ENCODE peak calls at places on chromosomes 11 and 22, in ten cellular contexts. A is stimulated activated CD4-positive, alpha-beta T cell treated with anti-CD3 and anti-CD28 coated beads, Interleukin-4, amount 100 ng/mL, for 24 hours; G is fibroblast of pulmonary artery; I is stimulated activated CD8-positive, alpha-beta memory T cell treated with anti-CD3 and anti-CD28 coated beads, Interleukin-15, amount 100 ng/mL, for 4 hours; Y is AG08396; L is activated CD4-positive, alpha-beta T cell treated with anti-CD3 and anti-CD28 coated beads, Interleukin-2, amount 10 ng/mL, durations not matched to agents 7 days and 5 days; S is HL-60; O is Ammon's horn; U is fibroblast of mammary gland; X is ELR. H is an unnamed sample.

GRCh38 chr11:74818283-74818946 is 69.8 kb downstream of the RNF169 start:
- DNase-seq in A (no peak), G (peak; percentile 11), I (no peak), Y (no peak), L (no peak), S (no peak), O (no peak), U (no peak), X (no peak), H (no peak)

GRCh38 chr11:121337740-121338272 is 45.2 kb downstream of the SC5D start:
- DNase-seq in A (no peak), G (no peak), I (no peak), Y (no peak), L (no peak), S (no peak), O (peak; percentile 59), U (no peak), X (no peak), H (no peak)

GRCh38 chr11:130001491-130002351 is 914 bp downstream of the PRDM10 start:
- DNase-seq in A (peak; percentile 30), G (peak; percentile 30), I (no peak), Y (peak; percentile 82), L (peak; percentile 42), S (peak; percentile 29), O (peak; percentile 29), U (peak; percentile 38), X (peak; percentile 45), H (no peak)

GRCh38 chr22:31287818-31288495 is 4.3 kb downstream of the PIK3IP1 start:
- DNase-seq in A (no peak), G (no peak), I (no peak), Y (no peak), L (no peak), S (no peak), O (no peak), U (no peak), X (no peak), H (no peak)

GRCh38 chr11:7262672-7263071 is 11.0 kb downstream of the SYT9 start:
- DNase-seq in A (no peak), G (no peak), I (no peak), Y (no peak), L (no peak), S (no peak), O (no peak), U (no peak), X (no peak), H (no peak)

GRCh38 chr11:34438529-34439507 is at the start of gene CAT:
- DNase-seq in A (peak; percentile 99), G (peak; percentile 98), I (peak; percentile 95), Y (peak; percentile 97), L (peak; percentile 98), S (peak; percentile 99), O (peak; percentile 98), U (peak; percentile 96), X (peak; percentile 98), H (peak; percentile 40)

GRCh38 chr11:30478923-30479322 is 107.2 kb downstream of the MPPED2 start:
- DNase-seq in A (no peak), G (no peak), I (no peak), Y (no peak), L (no peak), S (no peak), O (no peak), U (no peak), X (no peak), H (no peak)

GRCh38 chr11:16081756-16082531 is 274.4 kb downstream of the SOX6 start:
- DNase-seq in A (no peak), G (no peak), I (no peak), Y (no peak), L (no peak), S (no peak), O (peak; percentile 11), U (no peak), X (no peak), H (no peak)

GRCh38 chr11:32107647-32108046 is 16.8 kb downstream of the RCN1 start:
- DNase-seq in A (no peak), G (no peak), I (no peak), Y (no peak), L (no peak), S (no peak), O (no peak), U (no peak), X (no peak), H (no peak)

GRCh38 chr22:37742374-37743092 is 45.7 kb downstream of the TRIOBP start:
- DNase-seq in A (no peak), G (peak; percentile 82), I (no peak), Y (peak; percentile 82), L (no peak), S (peak; percentile 69), O (no peak), U (peak; percentile 93), X (peak; percentile 95), H (no peak)

GRCh38 chr11:12397953-12398352 is 20.6 kb downstream of the PARVA start:
- DNase-seq in A (no peak), G (peak; percentile 98), I (no peak), Y (peak; percentile 81), L (no peak), S (no peak), O (no peak), U (peak; percentile 99), X (peak; percentile 93), H (no peak)

GRCh38 chr11:72578051-72578450 is 96.2 kb downstream of the PDE2A start:
- DNase-seq in A (no peak), G (no peak), I (no peak), Y (no peak), L (no peak), S (no peak), O (no peak), U (no peak), X (no peak), H (no peak)

GRCh38 chr11:47348859-47349258 is 3.6 kb downstream of the MYBPC3 start:
- DNase-seq in A (no peak), G (peak; percentile 50), I (no peak), Y (peak; percentile 56), L (peak; percentile 41), S (peak; percentile 74), O (peak; percentile 34), U (peak; percentile 27), X (peak; percentile 58), H (no peak)

GRCh38 chr22:43397766-43398165 is 14.0 kb upstream of the MPPED1 start:
- DNase-seq in A (no peak), G (no peak), I (no peak), Y (no peak), L (no peak), S (no peak), O (no peak), U (no peak), X (no peak), H (no peak)

GRCh38 chr11:44426119-44426518 is 116.2 kb upstream of the ALX4 start:
- DNase-seq in A (no peak), G (no peak), I (no peak), Y (no peak), L (no peak), S (no peak), O (no peak), U (no peak), X (no peak), H (no peak)

GRCh38 chr11:9001736-9002135 is 2.1 kb downstream of the NRIP3 start:
- DNase-seq in A (peak; percentile 69), G (peak; percentile 75), I (peak; percentile 29), Y (peak; percentile 78), L (peak; percentile 33), S (peak; percentile 89), O (no peak), U (peak; percentile 85), X (peak; percentile 97), H (no peak)

GRCh38 chr22:23289851-23290724 is 109.8 kb downstream of the BCR start:
- DNase-seq in A (peak; percentile 64), G (peak; percentile 61), I (peak; percentile 19), Y (peak; percentile 80), L (peak; percentile 61), S (peak; percentile 50), O (no peak), U (peak; percentile 73), X (peak; percentile 62), H (no peak)

GRCh38 chr11:12091957-12092558 is 18.3 kb upstream of the MICAL2 start:
- DNase-seq in A (no peak), G (no peak), I (no peak), Y (no peak), L (no peak), S (no peak), O (no peak), U (no peak), X (no peak), H (no peak)

GRCh38 chr11:16117989-16118810 is 238.1 kb downstream of the SOX6 start:
- DNase-seq in A (no peak), G (no peak), I (no peak), Y (no peak), L (no peak), S (no peak), O (no peak), U (no peak), X (no peak), H (no peak)

GRCh38 chr22:45626198-45626651 is 45.4 kb upstream of the ATXN10 start:
- DNase-seq in A (no peak), G (no peak), I (no peak), Y (no peak), L (no peak), S (no peak), O (no peak), U (no peak), X (no peak), H (no peak)

GRCh38 chr11:104916442-104916841 is 18.2 kb upstream of the CASP12 start:
- DNase-seq in A (no peak), G (no peak), I (no peak), Y (no peak), L (no peak), S (no peak), O (no peak), U (peak; percentile 8), X (peak; percentile 48), H (no peak)

GRCh38 chr11:22753401-22753800 is 76.2 kb downstream of the SVIP start:
- DNase-seq in A (no peak), G (no peak), I (no peak), Y (no peak), L (no peak), S (no peak), O (no peak), U (no peak), X (no peak), H (no peak)

GRCh38 chr11:12854829-12855228 is 154.3 kb upstream of the RASSF10 start:
- DNase-seq in A (no peak), G (no peak), I (no peak), Y (no peak), L (no peak), S (no peak), O (no peak), U (no peak), X (no peak), H (no peak)

GRCh38 chr11:7512525-7513209 is 1.1 kb upstream of the PPFIBP2 start:
- DNase-seq in A (no peak), G (peak; percentile 23), I (no peak), Y (peak; percentile 75), L (peak; percentile 17), S (peak; percentile 77), O (peak; percentile 79), U (peak; percentile 43), X (no peak), H (no peak)

GRCh38 chr22:19352766-19353165 is 61.2 kb upstream of the CLTCL1 start:
- DNase-seq in A (no peak), G (no peak), I (no peak), Y (no peak), L (no peak), S (no peak), O (no peak), U (no peak), X (no peak), H (no peak)

GRCh38 chr11:125451400-125452124 is 44.5 kb downstream of the FEZ1 start:
- DNase-seq in A (no peak), G (peak; percentile 59), I (no peak), Y (peak; percentile 50), L (no peak), S (no peak), O (peak; percentile 97), U (no peak), X (peak; percentile 29), H (no peak)

H was measured in cortex of kidney.